ENCODE peak calls at places on chromosomes 6 and 20, in seven cellular contexts. R is NB4; H is pancreas; U is activated B cell treated with CpG ODN at 0.5 μM for 24 hours; K is CD4-positive, alpha-beta T cell; O is choroid plexus epithelial cell; W is GM12864. Y is an unnamed sample.

GRCh38 chr6:111552241-111552744 is 53.4 kb downstream of the TRAF3IP2 start:
- DNase-seq in R (no peak), H (no peak), U (no peak), K (no peak), O (peak; percentile 94), W (no peak), Y (no peak)

GRCh38 chr6:106287215-106287614 is 38.3 kb downstream of the ATG5 start:
- DNase-seq in R (no peak), H (no peak), U (no peak), K (no peak), O (peak; percentile 58), W (no peak), Y (no peak)

GRCh38 chr20:44532981-44533331 is 11.1 kb upstream of the SERINC3 start:
- DNase-seq in R (no peak), H (no peak), U (no peak), K (no peak), O (peak; percentile 56), W (no peak), Y (no peak)

GRCh38 chr20:1835531-1835930 is 59.7 kb upstream of the SIRPA start:
- DNase-seq in R (no peak), H (no peak), U (no peak), K (no peak), O (no peak), W (no peak), Y (no peak)

GRCh38 chr20:8076505-8077498 is 55.3 kb upstream of the PLCB1 start:
- DNase-seq in R (no peak), H (no peak), U (no peak), K (no peak), O (no peak), W (no peak), Y (no peak)

GRCh38 chr6:81304486-81304885 is 448.0 kb downstream of the TENT5A start:
- DNase-seq in R (no peak), H (no peak), U (no peak), K (no peak), O (peak; percentile 27), W (no peak), Y (no peak)

GRCh38 chr6:148583631-148584030 is 163.2 kb upstream of the UST start:
- DNase-seq in R (no peak), H (no peak), U (no peak), K (no peak), O (no peak), W (no peak), Y (no peak)

GRCh38 chr20:2292711-2293110 is 3.1 kb upstream of the TGM3 start:
- DNase-seq in R (peak; percentile 99), H (no peak), U (no peak), K (no peak), O (no peak), W (no peak), Y (no peak)

GRCh38 chr6:56528412-56528841 is 114.3 kb downstream of the DST start:
- DNase-seq in R (no peak), H (no peak), U (no peak), K (no peak), O (peak; percentile 92), W (no peak), Y (no peak)

GRCh38 chr6:152316024-152316423 is 321.1 kb downstream of the SYNE1 start:
- DNase-seq in R (no peak), H (no peak), U (no peak), K (no peak), O (peak; percentile 98), W (no peak), Y (no peak)

GRCh38 chr20:57991211-57991841 is 237.1 kb downstream of the ANKRD60 start:
- DNase-seq in R (peak; percentile 18), H (peak; percentile 30), U (no peak), K (no peak), O (no peak), W (no peak), Y (no peak)

GRCh38 chr6:123089223-123089622 is 93.2 kb downstream of the CLVS2 start:
- DNase-seq in R (no peak), H (no peak), U (no peak), K (no peak), O (peak; percentile 32), W (no peak), Y (no peak)

GRCh38 chr6:103826209-103826608 is 1033.5 kb downstream of the HACE1 start:
- DNase-seq in R (no peak), H (no peak), U (no peak), K (no peak), O (no peak), W (no peak), Y (no peak)

GRCh38 chr6:48490658-48491057 is 379.7 kb upstream of the PTCHD4 start:
- DNase-seq in R (no peak), H (no peak), U (no peak), K (no peak), O (no peak), W (no peak), Y (no peak)

GRCh38 chr6:41970436-41970846 is 28.8 kb upstream of the CCND3 start:
- DNase-seq in R (peak; percentile 93), H (peak; percentile 13), U (no peak), K (no peak), O (peak; percentile 60), W (no peak), Y (no peak)

GRCh38 chr6:10175330-10175729 is 239.5 kb downstream of the TFAP2A start:
- DNase-seq in R (no peak), H (no peak), U (no peak), K (no peak), O (no peak), W (no peak), Y (no peak)

GRCh38 chr6:93819189-93819588 is 399.8 kb upstream of the EPHA7 start:
- DNase-seq in R (no peak), H (no peak), U (no peak), K (no peak), O (peak; percentile 69), W (no peak), Y (no peak)

GRCh38 chr6:41176189-41176588 is 13.3 kb upstream of the TREM2 start:
- DNase-seq in R (no peak), H (no peak), U (no peak), K (no peak), O (no peak), W (no peak), Y (no peak)

GRCh38 chr6:100121854-100122609 is 128.0 kb upstream of the MCHR2 start:
- DNase-seq in R (no peak), H (no peak), U (no peak), K (no peak), O (no peak), W (no peak), Y (no peak)
- TF ChIP-seq CTCF in R (no peak), H (no peak), U (no peak), K (no peak), O (no peak), W (no peak), Y (no peak)

GRCh38 chr6:44169154-44169553 is 10.5 kb downstream of the CAPN11 start:
- DNase-seq in R (no peak), H (no peak), U (no peak), K (no peak), O (no peak), W (no peak), Y (no peak)

GRCh38 chr6:44166116-44166515 is 7.5 kb downstream of the CAPN11 start:
- DNase-seq in R (peak; percentile 34), H (no peak), U (no peak), K (no peak), O (no peak), W (no peak), Y (no peak)

GRCh38 chr6:44167567-44167966 is 8.9 kb downstream of the CAPN11 start:
- DNase-seq in R (no peak), H (no peak), U (no peak), K (no peak), O (no peak), W (no peak), Y (no peak)

GRCh38 chr6:44169886-44170570 is 11.4 kb downstream of the CAPN11 start:
- DNase-seq in R (no peak), H (no peak), U (no peak), K (no peak), O (no peak), W (no peak), Y (no peak)

DNA sequence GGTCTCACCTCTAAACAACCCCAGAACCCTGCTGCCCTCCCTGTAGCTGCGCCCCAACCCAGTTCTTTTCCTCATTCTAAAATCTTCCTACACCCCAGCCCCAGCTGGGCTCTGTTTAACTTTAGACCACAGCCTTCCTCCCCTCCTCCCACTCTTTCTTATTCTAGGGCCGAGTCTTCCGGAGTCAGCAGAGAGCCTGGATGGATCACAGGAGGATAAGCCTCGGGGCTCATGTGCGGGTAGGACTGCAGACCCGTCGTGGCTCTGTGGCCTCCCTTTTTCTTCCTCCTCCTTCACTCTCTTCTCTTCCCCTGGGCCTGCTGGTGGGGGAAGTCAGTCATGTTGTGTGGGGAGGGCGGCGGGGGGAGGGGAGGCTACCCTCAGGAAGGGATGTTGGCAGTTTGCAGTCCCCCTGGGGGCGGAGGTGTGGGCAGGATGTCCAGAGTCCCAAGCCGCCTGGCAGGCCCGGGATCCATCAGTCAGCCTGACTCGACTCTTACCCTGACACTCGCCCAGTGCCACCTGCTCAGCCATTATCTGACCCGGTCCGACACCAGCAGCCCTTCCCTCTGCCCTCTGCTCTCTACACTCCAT is 8.1 kb downstream of the CAPN11 start:
- DNase-seq in R (peak; percentile 90), H (no peak), U (no peak), K (no peak), O (no peak), W (no peak), Y (no peak)
- TF ChIP-seq CTCF in R (no peak), H (no peak), U (no peak), K (no peak), O (no peak), W (no peak), Y (no peak)

DNA sequence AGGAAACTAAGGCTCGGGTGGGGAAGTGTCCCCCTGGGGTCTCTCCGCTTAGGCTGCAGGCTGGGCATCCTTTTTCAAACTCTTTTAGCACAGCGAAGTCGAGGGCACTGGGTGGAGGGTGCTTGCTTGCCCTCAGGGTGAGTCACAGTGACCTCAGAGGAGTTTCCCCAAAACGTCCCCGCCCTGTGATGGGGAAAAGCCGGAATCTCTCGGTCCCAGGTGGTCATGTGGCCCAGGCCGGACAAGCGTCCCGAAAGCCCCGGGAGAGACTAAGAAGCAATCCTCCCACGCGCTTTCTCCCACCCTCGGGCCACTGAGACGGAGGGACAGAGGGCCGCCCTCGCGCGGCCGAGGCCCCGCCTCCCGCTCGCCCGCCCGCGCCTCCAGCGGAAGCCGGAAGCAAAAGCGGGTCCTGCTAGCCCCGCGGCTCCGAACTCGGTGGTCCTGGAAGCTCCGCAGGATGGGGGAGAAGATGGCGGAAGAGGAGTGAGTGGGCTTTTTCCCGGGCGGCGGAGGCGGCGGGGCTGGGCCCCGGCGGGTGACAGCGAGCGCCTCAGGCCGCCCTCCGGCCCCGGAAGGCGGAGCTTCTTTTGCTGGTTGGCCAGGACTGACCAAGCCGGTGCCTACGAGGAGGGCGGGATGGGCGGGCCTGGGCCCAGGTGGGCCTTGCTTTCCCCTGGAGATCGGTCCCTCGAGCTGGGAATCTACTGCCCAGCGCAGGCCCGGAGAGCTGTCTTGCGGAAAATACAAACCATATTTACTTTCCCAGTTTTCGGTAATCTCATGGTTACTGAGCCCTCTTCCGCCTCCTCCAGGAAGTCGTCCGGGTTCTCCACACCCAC is at the start of gene SLC9A8:
- DNase-seq in R (peak; percentile 96), H (peak; percentile 86), U (peak; percentile 84), K (peak; percentile 68), O (peak; percentile 82), W (peak; percentile 69), Y (peak; percentile 75)
- TF ChIP-seq CTCF in R (peak; percentile 4), H (no peak), U (no peak), K (peak; percentile 28), O (peak; percentile 45), W (peak; percentile 43), Y (no peak)

DNA sequence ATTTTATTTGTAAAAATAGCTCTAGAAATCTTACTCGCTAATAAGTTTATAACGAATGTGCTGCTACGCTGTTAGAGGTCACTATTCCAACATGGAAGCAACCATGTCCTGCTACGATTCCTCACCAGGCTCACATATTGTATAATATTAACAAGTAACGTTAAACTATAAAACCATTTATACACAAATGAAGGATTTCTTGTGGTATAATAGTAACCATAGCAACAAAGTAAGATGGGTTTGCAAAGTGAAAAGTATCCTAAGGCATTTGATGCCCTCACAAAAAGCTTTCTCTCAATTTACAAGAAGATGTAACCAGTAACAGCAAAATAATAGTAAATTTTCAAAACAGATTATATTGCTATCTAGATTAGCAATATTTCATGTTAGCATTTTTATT is 117.2 kb downstream of the PRKN start:
- DNase-seq in R (no peak), H (no peak), U (no peak), K (no peak), O (no peak), W (no peak), Y (no peak)
- TF ChIP-seq CTCF in R (no peak), H (no peak), U (no peak), K (no peak), O (no peak), W (no peak), Y (no peak)